ENCODE peak calls at places on chromosomes 3 and 15, in seven cellular contexts. O is CD4-positive, alpha-beta T cell; F is suprapubic skin; T is psoas muscle; A is GM23248; K is breast epithelium; I is CD4-positive, alpha-beta memory T cell. U is an unnamed sample.

GRCh38 chr3:17050051-17050450 is 165.3 kb downstream of the PLCL2 start:
- DNase-seq in T (no peak), I (no peak), O (no peak), A (no peak), F (no peak), K (no peak), U (no peak)

GRCh38 chr15:58873267-58873666 is 60.2 kb downstream of the SLTM start:
- DNase-seq in F (no peak), O (no peak), A (peak; percentile 94), K (no peak), I (no peak), T (no peak), U (no peak)

GRCh38 chr15:101710806-101711205 is 13.5 kb downstream of the TARS3 start:
- DNase-seq in F (no peak), T (no peak), A (peak; percentile 70), O (no peak), K (no peak), I (no peak), U (no peak)

GRCh38 chr15:35557012-35557411 is 11.0 kb upstream of the DPH6 start:
- DNase-seq in O (no peak), A (no peak), T (no peak), F (no peak), K (no peak), I (no peak), U (no peak)

GRCh38 chr15:29571728-29572454 is 250.4 kb downstream of the TJP1 start:
- DNase-seq in O (no peak), F (no peak), A (peak; percentile 3), I (no peak), T (no peak), K (no peak), U (no peak)

GRCh38 chr3:117995795-117996194 is 1038.9 kb downstream of the IGSF11 start:
- DNase-seq in T (no peak), I (no peak), A (peak; percentile 24), O (no peak), K (no peak), F (no peak), U (no peak)

GRCh38 chr3:69072928-69073327 is 7.2 kb downstream of the UBA3 start:
- DNase-seq in A (no peak), O (no peak), I (no peak), K (no peak), T (no peak), F (no peak), U (no peak)

GRCh38 chr15:99390667-99391066 is 139.4 kb downstream of the LRRC28 start:
- DNase-seq in A (no peak), O (no peak), I (no peak), T (no peak), F (no peak), K (no peak), U (no peak)

GRCh38 chr3:12553921-12554391 is 2.9 kb upstream of the MKRN2 start:
- DNase-seq in I (no peak), T (peak; percentile 59), K (no peak), O (no peak), A (peak; percentile 62), F (no peak), U (no peak)

GRCh38 chr3:20121088-20121487 is 64.9 kb downstream of the SGO1 start:
- DNase-seq in K (no peak), A (no peak), I (no peak), O (no peak), T (no peak), F (no peak), U (no peak)

GRCh38 chr3:133763797-133764734 is 17.9 kb downstream of the TF start:
- DNase-seq in T (no peak), F (no peak), A (no peak), K (no peak), I (no peak), O (no peak), U (no peak)

GRCh38 chr3:143302638-143303171 is 183.1 kb downstream of the CHST2 start:
- DNase-seq in T (peak; percentile 73), I (no peak), F (no peak), O (no peak), A (peak; percentile 91), K (no peak), U (no peak)

GRCh38 chr15:31391687-31392671 is 65.3 kb downstream of the KLF13 start:
- DNase-seq in F (peak; percentile 96), T (peak; percentile 94), O (peak; percentile 84), A (peak; percentile 84), K (no peak), I (peak; percentile 79), U (no peak)

DNA sequence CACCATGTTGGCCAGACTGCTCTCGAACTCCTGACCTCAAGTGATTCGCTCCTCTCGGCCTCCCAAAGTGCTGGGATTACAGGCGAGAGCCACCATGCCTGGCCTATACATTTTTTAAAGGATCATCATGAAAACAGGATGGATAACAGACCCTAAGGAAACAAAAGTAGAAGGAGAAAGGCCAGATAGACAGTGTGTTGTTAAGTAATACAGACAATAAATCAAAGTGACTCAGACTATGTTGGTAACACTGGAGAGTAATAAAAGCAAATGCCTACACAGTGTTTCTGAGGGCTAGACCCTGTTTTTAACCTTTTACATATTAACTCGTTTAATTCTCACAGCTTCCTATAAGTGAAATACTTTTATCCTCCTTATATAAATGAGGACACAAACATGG is 133.8 kb upstream of the MCTP2 start:
- DNase-seq in I (no peak), A (peak; percentile 53), K (no peak), F (no peak), O (no peak), T (no peak), U (no peak)
- H3K27ac ChIP-seq in I (no peak overlapping the region), A (no peak overlapping the region), K (no peak overlapping the region), F (no peak overlapping the region), O (no peak overlapping the region), T (no peak overlapping the region), U (no peak overlapping the region)

GRCh38 chr3:157443873-157444770 is 7.5 kb downstream of the PTX3 start:
- DNase-seq in K (no peak), I (no peak), T (no peak), F (no peak), A (peak; percentile 34), O (no peak), U (no peak)

GRCh38 chr3:157441102-157441622 is 4.5 kb downstream of the PTX3 start:
- DNase-seq in O (no peak), I (no peak), F (no peak), T (no peak), A (no peak), K (no peak), U (no peak)

GRCh38 chr3:157444789-157445188 is 8.1 kb downstream of the PTX3 start:
- DNase-seq in O (no peak), F (no peak), A (no peak), K (no peak), I (no peak), T (no peak), U (no peak)

GRCh38 chr3:157445897-157446296 is 9.2 kb downstream of the PTX3 start:
- DNase-seq in F (no peak), T (no peak), O (no peak), A (peak; percentile 80), I (no peak), K (no peak), U (peak; percentile 40)

DNA sequence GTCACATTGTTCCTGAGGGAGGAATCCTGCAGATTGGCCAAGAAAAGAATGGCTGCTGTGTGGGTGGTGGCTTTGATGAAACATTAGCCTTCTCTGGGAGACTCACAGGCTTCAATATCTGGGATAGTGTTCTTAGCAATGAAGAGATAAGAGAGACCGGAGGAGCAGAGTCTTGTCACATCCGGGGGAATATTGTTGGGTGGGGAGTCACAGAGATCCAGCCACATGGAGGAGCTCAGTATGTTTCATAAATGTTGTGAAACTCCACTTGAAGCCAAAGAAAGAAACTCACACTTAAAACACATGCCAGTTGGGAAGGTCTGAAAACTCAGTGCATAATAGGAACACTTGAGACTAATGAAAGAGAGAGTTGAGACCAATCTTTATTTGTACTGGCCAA is 6.1 kb downstream of the PTX3 start:
- DNase-seq in I (no peak), A (peak; percentile 76), T (no peak), K (no peak), F (no peak), O (no peak), U (no peak)
- H3K27ac ChIP-seq in I (no peak overlapping the region), A (peak overlapping the region; percentile 49), T (no peak overlapping the region), K (peak overlapping the region; percentile 28), F (no peak overlapping the region), O (no peak overlapping the region), U (no peak overlapping the region)

GRCh38 chr3:71304261-71304646 is 279.3 kb downstream of the FOXP1 start:
- DNase-seq in T (no peak), A (no peak), I (no peak), F (no peak), K (no peak), O (no peak), U (no peak)

GRCh38 chr3:71303627-71304260 is 279.8 kb downstream of the FOXP1 start:
- DNase-seq in O (no peak), T (no peak), F (no peak), I (no peak), A (no peak), K (no peak), U (no peak)

GRCh38 chr3:71299160-71299559 is 284.4 kb downstream of the FOXP1 start:
- DNase-seq in O (no peak), F (no peak), T (no peak), A (no peak), K (no peak), I (no peak), U (no peak)

GRCh38 chr3:71302604-71303003 is 280.9 kb downstream of the FOXP1 start:
- DNase-seq in A (no peak), I (no peak), O (no peak), T (no peak), F (no peak), K (no peak), U (no peak)

DNA sequence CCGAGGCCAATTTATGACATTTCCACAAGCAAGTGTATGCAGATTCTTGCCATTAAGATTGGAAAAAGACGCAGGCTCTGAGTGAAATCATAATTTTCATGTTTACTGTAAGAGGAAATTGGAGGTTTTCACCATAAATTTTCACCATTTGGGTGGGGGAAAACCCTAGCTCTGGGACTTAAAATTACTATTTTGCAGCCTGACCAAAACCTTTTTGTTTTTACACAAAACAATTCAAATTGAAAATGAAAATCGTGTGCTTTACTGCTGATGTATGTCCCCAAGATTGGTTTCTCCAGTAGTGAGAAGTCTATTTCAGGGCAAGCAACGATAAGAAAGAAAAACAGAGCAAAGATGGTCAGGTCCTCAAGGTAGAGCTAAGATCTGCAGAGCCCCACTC is 282.5 kb downstream of the FOXP1 start:
- DNase-seq in A (no peak), K (no peak), O (no peak), I (no peak), T (no peak), F (no peak), U (no peak)
- H3K27ac ChIP-seq in A (no peak overlapping the region), K (no peak overlapping the region), O (peak overlapping the region; percentile 69), I (no peak overlapping the region), T (no peak overlapping the region), F (no peak overlapping the region), U (no peak overlapping the region)

GRCh38 chr3:170346481-170347125 is 10.9 kb upstream of the SKIL start:
- DNase-seq in K (no peak), F (no peak), T (no peak), O (no peak), A (peak; percentile 65), I (no peak), U (no peak)

GRCh38 chr3:170353485-170353884 is 4.0 kb upstream of the SKIL start:
- DNase-seq in K (no peak), T (no peak), A (no peak), F (no peak), I (no peak), O (no peak), U (no peak)

GRCh38 chr3:170355738-170356595 is 1.5 kb upstream of the SKIL start:
- DNase-seq in O (no peak), F (no peak), T (no peak), K (no peak), A (peak; percentile 72), I (no peak), U (no peak)

GRCh38 chr3:170352936-170353335 is 4.6 kb upstream of the SKIL start:
- DNase-seq in K (no peak), O (no peak), I (no peak), T (no peak), F (no peak), A (no peak), U (no peak)

GRCh38 chr3:170350515-170351413 is 6.8 kb upstream of the SKIL start:
- DNase-seq in O (no peak), F (no peak), A (no peak), T (no peak), K (no peak), I (no peak), U (no peak)
- H3K27ac ChIP-seq in O (no peak overlapping the region), F (no peak overlapping the region), A (no peak overlapping the region), T (peak overlapping the region; percentile 38), K (no peak overlapping the region), I (no peak overlapping the region), U (no peak overlapping the region)